ENCODE peak calls at places on chromosomes 3 and 15, in ten cellular contexts. One of them, this sample, is unnamed.
A peak's percentile ranks its signal among the peaks of the same experiment; 100 is the strongest.

GRCh38 chr3:45611619-45612018 is 17.1 kb downstream of the LIMD1 start:
- DNase-seq in natural killer cell: no peak
- DNase-seq in esophagus squamous epithelium: no peak
- DNase-seq in NCI-H69: no peak
- DNase-seq in activated CD4-positive, alpha-beta T cell treated with anti-CD3 and anti-CD28 coated beads for 36 hours: no peak
- DNase-seq in iPS-NIHi11: no peak
- DNase-seq in right atrium auricular region: no peak
- DNase-seq in activated T-cell treated with anti-CD3 and anti-CD28 coated beads, Interleukin-2, amount 50 U/mL, for 24 hours: no peak
- DNase-seq in effector CD4-positive, alpha-beta T cell: no peak
- DNase-seq in B cell: no peak
- DNase-seq in this sample: no peak

GRCh38 chr15:96331141-96331941 is 841 bp downstream of the NR2F2 start:
- DNase-seq in natural killer cell: no peak
- DNase-seq in esophagus squamous epithelium: no peak
- DNase-seq in NCI-H69: peak; percentile 60
- DNase-seq in activated CD4-positive, alpha-beta T cell treated with anti-CD3 and anti-CD28 coated beads for 36 hours: no peak
- DNase-seq in iPS-NIHi11: no peak
- DNase-seq in right atrium auricular region: no peak
- DNase-seq in activated T-cell treated with anti-CD3 and anti-CD28 coated beads, Interleukin-2, amount 50 U/mL, for 24 hours: no peak
- DNase-seq in effector CD4-positive, alpha-beta T cell: no peak
- DNase-seq in B cell: no peak
- DNase-seq in this sample: peak; percentile 45

GRCh38 chr3:294581-294980 is 98.0 kb downstream of the CHL1 start:
- DNase-seq in natural killer cell: no peak
- DNase-seq in esophagus squamous epithelium: no peak
- DNase-seq in NCI-H69: no peak
- DNase-seq in activated CD4-positive, alpha-beta T cell treated with anti-CD3 and anti-CD28 coated beads for 36 hours: no peak
- DNase-seq in iPS-NIHi11: no peak
- DNase-seq in right atrium auricular region: no peak
- DNase-seq in activated T-cell treated with anti-CD3 and anti-CD28 coated beads, Interleukin-2, amount 50 U/mL, for 24 hours: no peak
- DNase-seq in effector CD4-positive, alpha-beta T cell: no peak
- DNase-seq in B cell: no peak
- DNase-seq in this sample: no peak

GRCh38 chr15:53869044-53869805 is 109.0 kb upstream of the UNC13C start:
- DNase-seq in natural killer cell: no peak
- DNase-seq in esophagus squamous epithelium: no peak
- DNase-seq in NCI-H69: peak; percentile 14
- DNase-seq in activated CD4-positive, alpha-beta T cell treated with anti-CD3 and anti-CD28 coated beads for 36 hours: peak; percentile 7
- DNase-seq in iPS-NIHi11: peak; percentile 29
- DNase-seq in right atrium auricular region: no peak
- DNase-seq in activated T-cell treated with anti-CD3 and anti-CD28 coated beads, Interleukin-2, amount 50 U/mL, for 24 hours: no peak
- DNase-seq in effector CD4-positive, alpha-beta T cell: no peak
- DNase-seq in B cell: no peak
- DNase-seq in this sample: no peak

GRCh38 chr3:165082632-165083031 is 4.3 kb upstream of the SI start:
- DNase-seq in natural killer cell: no peak
- DNase-seq in esophagus squamous epithelium: no peak
- DNase-seq in NCI-H69: no peak
- DNase-seq in activated CD4-positive, alpha-beta T cell treated with anti-CD3 and anti-CD28 coated beads for 36 hours: no peak
- DNase-seq in iPS-NIHi11: no peak
- DNase-seq in right atrium auricular region: no peak
- DNase-seq in activated T-cell treated with anti-CD3 and anti-CD28 coated beads, Interleukin-2, amount 50 U/mL, for 24 hours: no peak
- DNase-seq in effector CD4-positive, alpha-beta T cell: no peak
- DNase-seq in B cell: no peak
- DNase-seq in this sample: no peak

GRCh38 chr3:58924581-58924980 is 125.2 kb downstream of the CFAP20DC start:
- DNase-seq in natural killer cell: no peak
- DNase-seq in esophagus squamous epithelium: no peak
- DNase-seq in NCI-H69: no peak
- DNase-seq in activated CD4-positive, alpha-beta T cell treated with anti-CD3 and anti-CD28 coated beads for 36 hours: no peak
- DNase-seq in iPS-NIHi11: no peak
- DNase-seq in right atrium auricular region: no peak
- DNase-seq in activated T-cell treated with anti-CD3 and anti-CD28 coated beads, Interleukin-2, amount 50 U/mL, for 24 hours: no peak
- DNase-seq in effector CD4-positive, alpha-beta T cell: no peak
- DNase-seq in B cell: no peak
- DNase-seq in this sample: no peak

GRCh38 chr15:81758789-81759188 is 287.0 kb downstream of the MEX3B start:
- DNase-seq in natural killer cell: no peak
- DNase-seq in esophagus squamous epithelium: no peak
- DNase-seq in NCI-H69: no peak
- DNase-seq in activated CD4-positive, alpha-beta T cell treated with anti-CD3 and anti-CD28 coated beads for 36 hours: no peak
- DNase-seq in iPS-NIHi11: no peak
- DNase-seq in right atrium auricular region: no peak
- DNase-seq in activated T-cell treated with anti-CD3 and anti-CD28 coated beads, Interleukin-2, amount 50 U/mL, for 24 hours: no peak
- DNase-seq in effector CD4-positive, alpha-beta T cell: no peak
- DNase-seq in B cell: no peak
- DNase-seq in this sample: no peak

GRCh38 chr15:89116404-89116803 is 28.1 kb downstream of the ABHD2 start:
- DNase-seq in natural killer cell: no peak
- DNase-seq in esophagus squamous epithelium: no peak
- DNase-seq in NCI-H69: peak; percentile 72
- DNase-seq in activated CD4-positive, alpha-beta T cell treated with anti-CD3 and anti-CD28 coated beads for 36 hours: no peak
- DNase-seq in iPS-NIHi11: no peak
- DNase-seq in right atrium auricular region: no peak
- DNase-seq in activated T-cell treated with anti-CD3 and anti-CD28 coated beads, Interleukin-2, amount 50 U/mL, for 24 hours: no peak
- DNase-seq in effector CD4-positive, alpha-beta T cell: no peak
- DNase-seq in B cell: no peak
- DNase-seq in this sample: no peak

GRCh38 chr3:100257601-100258000 is 3.2 kb upstream of the TBC1D23 start:
- DNase-seq in natural killer cell: no peak
- DNase-seq in esophagus squamous epithelium: no peak
- DNase-seq in NCI-H69: no peak
- DNase-seq in activated CD4-positive, alpha-beta T cell treated with anti-CD3 and anti-CD28 coated beads for 36 hours: no peak
- DNase-seq in iPS-NIHi11: no peak
- DNase-seq in right atrium auricular region: no peak
- DNase-seq in activated T-cell treated with anti-CD3 and anti-CD28 coated beads, Interleukin-2, amount 50 U/mL, for 24 hours: no peak
- DNase-seq in effector CD4-positive, alpha-beta T cell: no peak
- DNase-seq in B cell: no peak
- DNase-seq in this sample: no peak

GRCh38 chr3:69787436-69788168 is 48.3 kb downstream of the MITF start:
- DNase-seq in natural killer cell: no peak
- DNase-seq in esophagus squamous epithelium: no peak
- DNase-seq in NCI-H69: no peak
- DNase-seq in activated CD4-positive, alpha-beta T cell treated with anti-CD3 and anti-CD28 coated beads for 36 hours: no peak
- DNase-seq in iPS-NIHi11: no peak
- DNase-seq in right atrium auricular region: no peak
- DNase-seq in activated T-cell treated with anti-CD3 and anti-CD28 coated beads, Interleukin-2, amount 50 U/mL, for 24 hours: no peak
- DNase-seq in effector CD4-positive, alpha-beta T cell: no peak
- DNase-seq in B cell: no peak
- DNase-seq in this sample: no peak

GRCh38 chr3:44323341-44323955 is 15.1 kb upstream of the TCAIM start:
- DNase-seq in natural killer cell: peak; percentile 24
- DNase-seq in esophagus squamous epithelium: no peak
- DNase-seq in NCI-H69: peak; percentile 68
- DNase-seq in activated CD4-positive, alpha-beta T cell treated with anti-CD3 and anti-CD28 coated beads for 36 hours: peak; percentile 75
- DNase-seq in iPS-NIHi11: peak; percentile 27
- DNase-seq in right atrium auricular region: peak; percentile 73
- DNase-seq in activated T-cell treated with anti-CD3 and anti-CD28 coated beads, Interleukin-2, amount 50 U/mL, for 24 hours: peak; percentile 48
- DNase-seq in effector CD4-positive, alpha-beta T cell: peak; percentile 49
- DNase-seq in B cell: no peak
- DNase-seq in this sample: peak; percentile 29

GRCh38 chr3:107133891-107134290 is 243.3 kb upstream of the CCDC54 start:
- DNase-seq in natural killer cell: no peak
- DNase-seq in esophagus squamous epithelium: no peak
- DNase-seq in NCI-H69: no peak
- DNase-seq in activated CD4-positive, alpha-beta T cell treated with anti-CD3 and anti-CD28 coated beads for 36 hours: no peak
- DNase-seq in iPS-NIHi11: no peak
- DNase-seq in right atrium auricular region: no peak
- DNase-seq in activated T-cell treated with anti-CD3 and anti-CD28 coated beads, Interleukin-2, amount 50 U/mL, for 24 hours: no peak
- DNase-seq in effector CD4-positive, alpha-beta T cell: no peak
- DNase-seq in B cell: no peak
- DNase-seq in this sample: no peak

GRCh38 chr3:122484985-122485384 is 29.8 kb downstream of the KPNA1 start:
- DNase-seq in natural killer cell: no peak
- DNase-seq in esophagus squamous epithelium: no peak
- DNase-seq in NCI-H69: no peak
- DNase-seq in activated CD4-positive, alpha-beta T cell treated with anti-CD3 and anti-CD28 coated beads for 36 hours: no peak
- DNase-seq in iPS-NIHi11: no peak
- DNase-seq in right atrium auricular region: no peak
- DNase-seq in activated T-cell treated with anti-CD3 and anti-CD28 coated beads, Interleukin-2, amount 50 U/mL, for 24 hours: no peak
- DNase-seq in effector CD4-positive, alpha-beta T cell: no peak
- DNase-seq in B cell: no peak
- DNase-seq in this sample: no peak

GRCh38 chr3:114741066-114741465 is 406.0 kb downstream of the ZBTB20 start:
- DNase-seq in natural killer cell: no peak
- DNase-seq in esophagus squamous epithelium: no peak
- DNase-seq in NCI-H69: no peak
- DNase-seq in activated CD4-positive, alpha-beta T cell treated with anti-CD3 and anti-CD28 coated beads for 36 hours: no peak
- DNase-seq in iPS-NIHi11: no peak
- DNase-seq in right atrium auricular region: no peak
- DNase-seq in activated T-cell treated with anti-CD3 and anti-CD28 coated beads, Interleukin-2, amount 50 U/mL, for 24 hours: no peak
- DNase-seq in effector CD4-positive, alpha-beta T cell: no peak
- DNase-seq in B cell: no peak
- DNase-seq in this sample: no peak

GRCh38 chr3:114660808-114661207 is 367.0 kb downstream of the TIGIT start:
- DNase-seq in natural killer cell: no peak
- DNase-seq in esophagus squamous epithelium: no peak
- DNase-seq in NCI-H69: no peak
- DNase-seq in activated CD4-positive, alpha-beta T cell treated with anti-CD3 and anti-CD28 coated beads for 36 hours: no peak
- DNase-seq in iPS-NIHi11: no peak
- DNase-seq in right atrium auricular region: no peak
- DNase-seq in activated T-cell treated with anti-CD3 and anti-CD28 coated beads, Interleukin-2, amount 50 U/mL, for 24 hours: no peak
- DNase-seq in effector CD4-positive, alpha-beta T cell: no peak
- DNase-seq in B cell: no peak
- DNase-seq in this sample: no peak

GRCh38 chr3:94176886-94177285 is 114.0 kb downstream of the NSUN3 start:
- DNase-seq in natural killer cell: no peak
- DNase-seq in esophagus squamous epithelium: no peak
- DNase-seq in NCI-H69: peak; percentile 32
- DNase-seq in activated CD4-positive, alpha-beta T cell treated with anti-CD3 and anti-CD28 coated beads for 36 hours: no peak
- DNase-seq in iPS-NIHi11: no peak
- DNase-seq in right atrium auricular region: no peak
- DNase-seq in activated T-cell treated with anti-CD3 and anti-CD28 coated beads, Interleukin-2, amount 50 U/mL, for 24 hours: no peak
- DNase-seq in effector CD4-positive, alpha-beta T cell: no peak
- DNase-seq in B cell: no peak
- DNase-seq in this sample: no peak

GRCh38 chr15:100711479-100712130 is 109.2 kb downstream of the ASB7 start:
- DNase-seq in natural killer cell: no peak
- DNase-seq in esophagus squamous epithelium: no peak
- DNase-seq in NCI-H69: no peak
- DNase-seq in activated CD4-positive, alpha-beta T cell treated with anti-CD3 and anti-CD28 coated beads for 36 hours: no peak
- DNase-seq in iPS-NIHi11: no peak
- DNase-seq in right atrium auricular region: peak; percentile 56
- DNase-seq in activated T-cell treated with anti-CD3 and anti-CD28 coated beads, Interleukin-2, amount 50 U/mL, for 24 hours: no peak
- DNase-seq in effector CD4-positive, alpha-beta T cell: no peak
- DNase-seq in B cell: no peak
- DNase-seq in this sample: no peak

GRCh38 chr3:81891496-81891895 is 130.1 kb upstream of the GBE1 start:
- DNase-seq in natural killer cell: no peak
- DNase-seq in esophagus squamous epithelium: no peak
- DNase-seq in NCI-H69: no peak
- DNase-seq in activated CD4-positive, alpha-beta T cell treated with anti-CD3 and anti-CD28 coated beads for 36 hours: no peak
- DNase-seq in iPS-NIHi11: peak; percentile 19
- DNase-seq in right atrium auricular region: no peak
- DNase-seq in activated T-cell treated with anti-CD3 and anti-CD28 coated beads, Interleukin-2, amount 50 U/mL, for 24 hours: no peak
- DNase-seq in effector CD4-positive, alpha-beta T cell: no peak
- DNase-seq in B cell: no peak
- DNase-seq in this sample: no peak

GRCh38 chr3:58167431-58168351 is 43.1 kb downstream of the DNASE1L3 start:
- DNase-seq in natural killer cell: peak; percentile 31
- DNase-seq in esophagus squamous epithelium: no peak
- DNase-seq in NCI-H69: peak; percentile 29
- DNase-seq in activated CD4-positive, alpha-beta T cell treated with anti-CD3 and anti-CD28 coated beads for 36 hours: peak; percentile 83
- DNase-seq in iPS-NIHi11: peak; percentile 87
- DNase-seq in right atrium auricular region: no peak
- DNase-seq in activated T-cell treated with anti-CD3 and anti-CD28 coated beads, Interleukin-2, amount 50 U/mL, for 24 hours: peak; percentile 78
- DNase-seq in effector CD4-positive, alpha-beta T cell: peak; percentile 42
- DNase-seq in B cell: peak; percentile 70
- DNase-seq in this sample: peak; percentile 29

GRCh38 chr15:78418239-78418638 is 19.8 kb upstream of the IREB2 start:
- DNase-seq in natural killer cell: no peak
- DNase-seq in esophagus squamous epithelium: no peak
- DNase-seq in NCI-H69: no peak
- DNase-seq in activated CD4-positive, alpha-beta T cell treated with anti-CD3 and anti-CD28 coated beads for 36 hours: no peak
- DNase-seq in iPS-NIHi11: no peak
- DNase-seq in right atrium auricular region: no peak
- DNase-seq in activated T-cell treated with anti-CD3 and anti-CD28 coated beads, Interleukin-2, amount 50 U/mL, for 24 hours: no peak
- DNase-seq in effector CD4-positive, alpha-beta T cell: no peak
- DNase-seq in B cell: no peak
- DNase-seq in this sample: no peak

GRCh38 chr3:139770577-139770976 is 92.8 kb upstream of the NMNAT3 start:
- DNase-seq in natural killer cell: no peak
- DNase-seq in esophagus squamous epithelium: no peak
- DNase-seq in NCI-H69: no peak
- DNase-seq in activated CD4-positive, alpha-beta T cell treated with anti-CD3 and anti-CD28 coated beads for 36 hours: no peak
- DNase-seq in iPS-NIHi11: no peak
- DNase-seq in right atrium auricular region: no peak
- DNase-seq in activated T-cell treated with anti-CD3 and anti-CD28 coated beads, Interleukin-2, amount 50 U/mL, for 24 hours: no peak
- DNase-seq in effector CD4-positive, alpha-beta T cell: no peak
- DNase-seq in B cell: no peak
- DNase-seq in this sample: no peak

GRCh38 chr15:66014022-66014421 is 144.7 kb downstream of the RAB11A start:
- DNase-seq in natural killer cell: no peak
- DNase-seq in esophagus squamous epithelium: no peak
- DNase-seq in NCI-H69: no peak
- DNase-seq in activated CD4-positive, alpha-beta T cell treated with anti-CD3 and anti-CD28 coated beads for 36 hours: no peak
- DNase-seq in iPS-NIHi11: no peak
- DNase-seq in right atrium auricular region: no peak
- DNase-seq in activated T-cell treated with anti-CD3 and anti-CD28 coated beads, Interleukin-2, amount 50 U/mL, for 24 hours: no peak
- DNase-seq in effector CD4-positive, alpha-beta T cell: no peak
- DNase-seq in B cell: no peak
- DNase-seq in this sample: no peak

GRCh38 chr3:107458871-107459270 is 63.9 kb upstream of the BBX start:
- DNase-seq in natural killer cell: no peak
- DNase-seq in esophagus squamous epithelium: no peak
- DNase-seq in NCI-H69: peak; percentile 16
- DNase-seq in activated CD4-positive, alpha-beta T cell treated with anti-CD3 and anti-CD28 coated beads for 36 hours: no peak
- DNase-seq in iPS-NIHi11: no peak
- DNase-seq in right atrium auricular region: no peak
- DNase-seq in activated T-cell treated with anti-CD3 and anti-CD28 coated beads, Interleukin-2, amount 50 U/mL, for 24 hours: no peak
- DNase-seq in effector CD4-positive, alpha-beta T cell: no peak
- DNase-seq in B cell: no peak
- DNase-seq in this sample: no peak

GRCh38 chr3:62046326-62046725 is 327.0 kb downstream of the FEZF2 start:
- DNase-seq in natural killer cell: no peak
- DNase-seq in esophagus squamous epithelium: no peak
- DNase-seq in NCI-H69: no peak
- DNase-seq in activated CD4-positive, alpha-beta T cell treated with anti-CD3 and anti-CD28 coated beads for 36 hours: no peak
- DNase-seq in iPS-NIHi11: no peak
- DNase-seq in right atrium auricular region: no peak
- DNase-seq in activated T-cell treated with anti-CD3 and anti-CD28 coated beads, Interleukin-2, amount 50 U/mL, for 24 hours: no peak
- DNase-seq in effector CD4-positive, alpha-beta T cell: no peak
- DNase-seq in B cell: no peak
- DNase-seq in this sample: no peak

GRCh38 chr3:153752405-153753027 is 368.7 kb upstream of the ARHGEF26 start:
- DNase-seq in natural killer cell: no peak
- DNase-seq in esophagus squamous epithelium: no peak
- DNase-seq in NCI-H69: peak; percentile 84
- DNase-seq in activated CD4-positive, alpha-beta T cell treated with anti-CD3 and anti-CD28 coated beads for 36 hours: no peak
- DNase-seq in iPS-NIHi11: no peak
- DNase-seq in right atrium auricular region: no peak
- DNase-seq in activated T-cell treated with anti-CD3 and anti-CD28 coated beads, Interleukin-2, amount 50 U/mL, for 24 hours: no peak
- DNase-seq in effector CD4-positive, alpha-beta T cell: no peak
- DNase-seq in B cell: no peak
- DNase-seq in this sample: no peak

GRCh38 chr15:26438316-26438715 is 334.6 kb downstream of the GABRB3 start:
- DNase-seq in natural killer cell: no peak
- DNase-seq in esophagus squamous epithelium: no peak
- DNase-seq in NCI-H69: peak; percentile 85
- DNase-seq in activated CD4-positive, alpha-beta T cell treated with anti-CD3 and anti-CD28 coated beads for 36 hours: no peak
- DNase-seq in iPS-NIHi11: no peak
- DNase-seq in right atrium auricular region: no peak
- DNase-seq in activated T-cell treated with anti-CD3 and anti-CD28 coated beads, Interleukin-2, amount 50 U/mL, for 24 hours: no peak
- DNase-seq in effector CD4-positive, alpha-beta T cell: no peak
- DNase-seq in B cell: no peak
- DNase-seq in this sample: no peak

GRCh38 chr15:101240364-101240763 is 11.5 kb downstream of the CHSY1 start:
- DNase-seq in natural killer cell: no peak
- DNase-seq in esophagus squamous epithelium: no peak
- DNase-seq in NCI-H69: no peak
- DNase-seq in activated CD4-positive, alpha-beta T cell treated with anti-CD3 and anti-CD28 coated beads for 36 hours: no peak
- DNase-seq in iPS-NIHi11: no peak
- DNase-seq in right atrium auricular region: no peak
- DNase-seq in activated T-cell treated with anti-CD3 and anti-CD28 coated beads, Interleukin-2, amount 50 U/mL, for 24 hours: no peak
- DNase-seq in effector CD4-positive, alpha-beta T cell: no peak
- DNase-seq in B cell: no peak
- DNase-seq in this sample: no peak

GRCh38 chr15:43509002-43509922 is 8.1 kb upstream of the MAP1A start:
- DNase-seq in natural killer cell: no peak
- DNase-seq in esophagus squamous epithelium: no peak
- DNase-seq in NCI-H69: peak; percentile 65
- DNase-seq in activated CD4-positive, alpha-beta T cell treated with anti-CD3 and anti-CD28 coated beads for 36 hours: no peak
- DNase-seq in iPS-NIHi11: no peak
- DNase-seq in right atrium auricular region: peak; percentile 59
- DNase-seq in activated T-cell treated with anti-CD3 and anti-CD28 coated beads, Interleukin-2, amount 50 U/mL, for 24 hours: no peak
- DNase-seq in effector CD4-positive, alpha-beta T cell: no peak
- DNase-seq in B cell: no peak
- DNase-seq in this sample: peak; percentile 60